ENCODE peak calls at places on chromosomes 2 and 18, in eight cellular contexts. H, T, R, M, E, N, S and X are unnamed samples.

GRCh38 chr2:161415467-161416293 is 417 bp upstream of the TBR1 start:
- DNase-seq in S (no peak), N (no peak), T (no peak), M (no peak), H (no peak), R (no peak), E (no peak), X (no peak)

GRCh38 chr2:101860782-101861181 is 131.0 kb upstream of the IL1R2 start:
- DNase-seq in H (no peak), E (no peak), R (no peak), N (no peak), M (no peak), S (no peak), T (no peak), X (no peak)

GRCh38 chr2:12428324-12428723 is 288.4 kb upstream of the TRIB2 start:
- DNase-seq in M (no peak), N (no peak), E (no peak), H (no peak), S (no peak), R (no peak), T (no peak), X (no peak)

GRCh38 chr2:78553866-78554647 is 471.4 kb upstream of the REG3G start:
- DNase-seq in E (no peak), M (no peak), R (no peak), S (no peak), T (no peak), N (no peak), H (no peak), X (no peak)

GRCh38 chr2:18910843-18911242 is 321.5 kb upstream of the NT5C1B start:
- DNase-seq in M (peak), N (peak), R (no peak), H (no peak), S (no peak), T (no peak), E (no peak), X (no peak)

GRCh38 chr2:55862269-55862668 is 61.3 kb downstream of the EFEMP1 start:
- DNase-seq in S (no peak), M (peak), E (no peak), R (no peak), H (peak), N (peak), T (no peak), X (no peak)

GRCh38 chr2:223219872-223220621 is 168.1 kb downstream of the KCNE4 start:
- DNase-seq in N (no peak), E (no peak), T (no peak), R (no peak), H (no peak), S (no peak), M (no peak), X (no peak)

GRCh38 chr2:227163998-227164744 is at the start of the genes COL4A3 and COL4A4:
- DNase-seq in E (no peak), S (peak), M (peak), T (no peak), H (peak), N (peak), R (peak), X (no peak)

GRCh38 chr2:173323371-173323770 is 31.3 kb upstream of the CDCA7 start:
- DNase-seq in E (no peak), M (no peak), N (no peak), R (no peak), T (no peak), H (no peak), S (no peak), X (no peak)

GRCh38 chr2:119366161-119366648 is 429 bp downstream of the C2orf76 start:
- DNase-seq in H (no peak), E (no peak), S (no peak), T (no peak), R (peak), N (peak), M (no peak), X (no peak)

GRCh38 chr2:219344756-219345458 is 12.4 kb upstream of the RESP18 start:
- DNase-seq in R (no peak), H (no peak), T (no peak), E (no peak), M (no peak), N (peak), S (peak), X (no peak)

GRCh38 chr2:138275292-138275690 is 226.3 kb upstream of the SPOPL start:
- DNase-seq in N (peak), E (no peak), R (no peak), H (no peak), M (no peak), S (no peak), T (no peak), X (no peak)

GRCh38 chr2:102592601-102593000 is 26.8 kb upstream of the SLC9A2 start:
- DNase-seq in E (no peak), T (no peak), S (peak), N (peak), R (no peak), M (no peak), H (no peak), X (no peak)

GRCh38 chr2:29698216-29698615 is 223.2 kb downstream of the ALK start:
- DNase-seq in T (no peak), E (no peak), H (no peak), N (peak), S (no peak), M (no peak), R (no peak), X (no peak)

GRCh38 chr2:151486100-151486499 is 76.4 kb downstream of the RIF1 start:
- DNase-seq in E (no peak), T (no peak), N (no peak), H (no peak), R (no peak), S (no peak), M (no peak), X (no peak)

GRCh38 chr18:66513996-66514395 is 89.9 kb downstream of the CDH19 start:
- DNase-seq in M (no peak), R (no peak), S (no peak), N (peak), E (no peak), H (no peak), T (no peak), X (no peak)

GRCh38 chr2:47019532-47019931 is 103.9 kb upstream of the MCFD2 start:
- DNase-seq in S (no peak), E (no peak), R (no peak), M (no peak), H (no peak), N (no peak), T (no peak), X (no peak)

GRCh38 chr18:63545094-63545493 is 2.9 kb downstream of the SERPINB12 start:
- DNase-seq in M (no peak), R (no peak), N (no peak), E (no peak), T (no peak), S (no peak), H (no peak), X (no peak)

GRCh38 chr18:2325308-2325849 is 245.9 kb downstream of the METTL4 start:
- DNase-seq in M (no peak), E (no peak), N (no peak), H (no peak), T (no peak), R (peak), S (peak), X (no peak)

GRCh38 chr2:24913896-24914295 is 6.1 kb downstream of the ADCY3 start:
- DNase-seq in N (no peak), R (no peak), H (no peak), M (peak), E (no peak), S (no peak), T (no peak), X (no peak)

GRCh38 chr2:181892795-181893435 is 1.4 kb downstream of the ITPRID2 start:
- DNase-seq in H (peak), S (no peak), R (no peak), E (no peak), T (no peak), M (no peak), N (peak), X (no peak)

GRCh38 chr2:181896286-181896685 is 4.8 kb downstream of the ITPRID2 start:
- DNase-seq in N (no peak), R (no peak), E (no peak), T (no peak), H (no peak), S (no peak), M (no peak), X (no peak)

GRCh38 chr2:181891966-181892794 is 650 bp downstream of the ITPRID2 start:
- DNase-seq in N (peak), E (peak), S (peak), H (peak), R (peak), M (peak), T (peak), X (peak)

GRCh38 chr2:181895788-181896187 is 4.3 kb downstream of the ITPRID2 start:
- DNase-seq in N (no peak), R (no peak), T (no peak), E (no peak), S (no peak), M (no peak), H (no peak), X (no peak)

GRCh38 chr2:181894381-181894780 is 2.9 kb downstream of the ITPRID2 start:
- DNase-seq in R (no peak), M (no peak), N (no peak), E (no peak), T (no peak), S (no peak), H (no peak), X (no peak)
- H3K27ac ChIP-seq in R (no peak), M (no peak), N (no peak), E (no peak), T (no peak), S (no peak), H (no peak), X (no peak)

GRCh38 chr2:189113963-189114362 is 65.6 kb downstream of the COL5A2 start:
- DNase-seq in S (no peak), T (no peak), R (no peak), N (no peak), H (no peak), E (no peak), M (no peak), X (no peak)

GRCh38 chr2:189109921-189110397 is 69.6 kb downstream of the COL5A2 start:
- DNase-seq in M (no peak), T (no peak), S (no peak), N (no peak), E (no peak), H (no peak), R (no peak), X (no peak)

GRCh38 chr2:189116059-189116458 is 63.5 kb downstream of the COL5A2 start:
- DNase-seq in R (no peak), H (no peak), S (no peak), E (no peak), N (no peak), M (no peak), T (no peak), X (no peak)

GRCh38 chr2:189115126-189115525 is 64.4 kb downstream of the COL5A2 start:
- DNase-seq in N (peak), S (no peak), M (no peak), R (no peak), T (no peak), H (no peak), E (no peak), X (no peak)

DNA sequence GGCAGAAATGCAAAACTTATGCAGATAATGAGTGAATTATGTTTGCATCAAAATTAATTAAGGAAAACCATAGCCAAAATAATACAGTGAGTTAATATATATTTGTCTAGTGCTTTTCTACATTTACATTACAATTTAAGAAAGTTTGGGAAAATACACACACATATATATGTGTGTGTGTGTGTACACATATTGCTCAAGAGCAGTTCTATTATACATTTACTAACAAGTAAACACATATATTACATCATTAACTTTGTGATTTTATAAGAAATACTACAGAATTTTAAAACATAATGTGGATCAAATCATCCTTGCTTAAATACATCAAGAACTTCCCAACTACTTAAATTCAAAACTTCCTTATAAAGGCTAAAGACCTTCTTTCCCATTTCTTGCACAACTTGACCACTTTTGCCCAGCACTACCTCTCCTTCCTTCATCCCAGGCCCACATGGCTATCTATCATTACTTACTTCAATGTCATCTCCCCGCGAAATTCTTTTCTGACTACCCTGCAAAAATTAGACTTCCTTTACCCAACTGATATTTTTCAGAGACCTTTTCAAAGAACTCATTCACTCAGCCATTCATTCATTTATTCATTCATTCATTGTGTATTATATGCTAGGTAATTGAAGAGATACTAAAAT is 68.4 kb downstream of the COL5A2 start:
- DNase-seq in E (no peak), T (no peak), N (no peak), R (no peak), H (no peak), M (no peak), S (no peak), X (no peak)
- H3K27ac ChIP-seq in E (no peak), T (no peak), N (no peak), R (no peak), H (peak), M (no peak), S (no peak), X (no peak)

DNA sequence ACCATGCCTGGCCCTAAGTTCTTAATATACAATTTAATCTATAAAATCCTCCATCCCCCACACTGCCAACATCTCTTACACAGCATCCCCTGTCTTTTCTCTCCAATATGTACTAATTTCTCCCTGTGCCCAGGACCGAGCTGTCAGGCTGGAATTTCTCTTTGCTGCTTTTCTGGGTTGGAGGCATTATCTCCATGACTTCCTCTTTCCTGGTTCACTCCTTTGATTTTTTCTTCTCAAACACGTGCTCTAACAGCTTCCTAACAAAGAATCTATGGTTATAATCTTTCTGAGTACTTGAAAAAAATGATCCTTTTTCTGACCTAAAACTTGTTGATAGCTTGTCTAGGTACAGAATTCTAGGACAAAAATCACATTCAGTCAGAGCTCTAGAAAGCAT is 112.8 kb downstream of the C1D start:
- DNase-seq in H (no peak), N (no peak), R (no peak), T (no peak), E (no peak), M (no peak), S (no peak), X (no peak)
- H3K27ac ChIP-seq in H (no peak), N (no peak), R (no peak), T (no peak), E (no peak), M (no peak), S (no peak), X (no peak)

GRCh38 chr2:171957061-171957460 is 34.8 kb downstream of the HAT1 start:
- DNase-seq in T (no peak), M (no peak), S (no peak), H (no peak), N (peak), E (no peak), R (no peak), X (no peak)
- H3K27ac ChIP-seq in T (no peak), M (no peak), S (no peak), H (no peak), N (no peak), E (no peak), R (no peak), X (no peak)

GRCh38 chr2:114281188-114281587 is 161.3 kb upstream of the DPP10 start:
- DNase-seq in R (no peak), E (no peak), M (no peak), H (no peak), N (no peak), T (no peak), S (no peak), X (no peak)
- H3K27ac ChIP-seq in R (no peak), E (no peak), M (no peak), H (no peak), N (no peak), T (no peak), S (no peak), X (no peak)

DNA sequence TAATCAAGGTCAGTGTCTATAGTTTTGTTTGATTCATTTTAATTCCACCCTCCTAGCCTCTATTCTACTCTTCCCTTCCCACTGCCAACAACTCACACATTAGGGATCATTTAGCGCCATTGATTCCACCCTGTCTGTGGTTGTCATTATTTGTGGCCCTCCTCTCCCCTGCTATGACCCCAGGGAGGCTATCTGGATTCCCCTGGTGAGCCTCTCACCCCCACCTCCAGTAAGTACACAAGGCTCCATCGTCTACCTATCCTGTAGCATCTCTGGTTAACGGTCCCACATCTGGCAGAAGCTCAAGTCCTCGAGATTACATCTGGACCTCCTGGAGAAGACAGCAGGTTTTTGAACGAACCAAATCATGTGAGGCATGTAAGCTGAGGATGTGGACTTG is 27.4 kb downstream of the UPP2 start:
- DNase-seq in R (no peak), M (no peak), H (no peak), E (no peak), T (no peak), S (no peak), N (no peak), X (no peak)
- H3K27ac ChIP-seq in R (no peak), M (no peak), H (peak), E (no peak), T (no peak), S (no peak), N (no peak), X (no peak)

DNA sequence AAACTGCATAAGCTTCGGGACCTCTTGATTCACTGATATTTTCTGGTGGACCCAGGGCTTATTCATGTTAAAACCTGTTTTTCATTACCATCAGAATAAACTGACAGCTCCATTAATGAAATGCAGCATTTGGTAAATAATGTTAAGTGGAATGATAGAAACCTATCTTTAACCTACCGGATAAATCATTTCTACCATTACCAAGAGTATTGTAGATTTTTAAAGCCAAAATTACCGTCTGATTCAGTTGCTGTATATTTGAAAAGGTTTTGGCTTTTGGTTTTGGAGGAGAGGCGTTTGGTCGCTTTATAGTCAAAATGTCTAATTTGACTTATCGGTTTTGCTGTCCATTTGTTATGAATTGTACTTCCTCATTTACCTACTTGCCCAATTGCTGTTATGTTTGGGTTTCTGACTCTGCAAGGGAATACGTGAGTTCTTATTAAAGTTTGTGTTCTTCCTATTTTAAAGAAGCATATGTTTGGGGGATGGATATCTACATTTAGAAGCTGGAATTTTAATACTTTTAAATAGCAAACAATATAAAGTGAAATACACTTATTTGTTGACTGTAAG is 1.1 kb upstream of the CUL3 start:
- DNase-seq in R (peak), T (no peak), N (peak), E (no peak), H (no peak), M (no peak), S (no peak), X (no peak)
- H3K27ac ChIP-seq in R (peak), T (peak), N (peak), E (peak), H (peak), M (peak), S (peak), X (peak)

GRCh38 chr18:58630071-58630470 is 1.2 kb upstream of the ALPK2 start:
- DNase-seq in S (no peak), T (no peak), R (no peak), E (no peak), H (no peak), M (no peak), N (no peak), X (no peak)
- H3K27ac ChIP-seq in S (no peak), T (no peak), R (no peak), E (no peak), H (no peak), M (no peak), N (no peak), X (no peak)